ENCODE peak calls at places on chromosomes 6 and 20, in four cellular contexts. O is ELF-1, S is NCI-H1694 treated with DMSO at 0.1 percent for 48 hours, Q is uterus. F is an unnamed sample.

GRCh38 chr6:83169511-83169910 is 23.6 kb downstream of the PGM3 start:
- DNase-seq in O (no peak), S (no peak), Q (no peak), F (no peak)

GRCh38 chr20:63466861-63467260 is 5.6 kb downstream of the KCNQ2 start:
- DNase-seq in O (no peak), S (no peak), Q (no peak), F (no peak)

GRCh38 chr6:18412073-18412472 is 24.9 kb downstream of the RNF144B start:
- DNase-seq in O (no peak), S (no peak), Q (no peak), F (no peak)

GRCh38 chr20:58970146-58970545 is 10.9 kb upstream of the NELFCD start:
- DNase-seq in O (no peak), S (no peak), Q (no peak), F (no peak)

GRCh38 chr20:14573676-14574075 is 236.3 kb upstream of the FLRT3 start:
- DNase-seq in O (no peak), S (no peak), Q (no peak), F (no peak)

GRCh38 chr20:56249244-56249955 is 868 bp downstream of the MC3R start:
- DNase-seq in O (peak; percentile 60), S (no peak), Q (no peak), F (peak; percentile 41)

GRCh38 chr6:3176562-3177355 is 19.4 kb upstream of the TUBB2A start:
- DNase-seq in O (peak; percentile 75), S (no peak), Q (peak; percentile 38), F (peak; percentile 90)

GRCh38 chr20:51434556-51435256 is 107.8 kb downstream of the NFATC2 start:
- DNase-seq in O (no peak), S (no peak), Q (no peak), F (peak; percentile 96)

GRCh38 chr20:2520617-2521016 is 11.9 kb upstream of the ZNF343 start:
- DNase-seq in O (no peak), S (no peak), Q (no peak), F (no peak)

GRCh38 chr6:20699402-20699801 is 165.1 kb downstream of the CDKAL1 start:
- DNase-seq in O (no peak), S (peak; percentile 86), Q (no peak), F (no peak)

GRCh38 chr6:72553531-72554202 is 68.2 kb upstream of the KCNQ5 start:
- DNase-seq in O (no peak), S (no peak), Q (no peak), F (peak; percentile 97)

GRCh38 chr6:127148511-127148910 is 30.0 kb downstream of the RSPO3 start:
- DNase-seq in O (no peak), S (no peak), Q (no peak), F (no peak)

GRCh38 chr6:38239719-38240451 is 399.8 kb downstream of the BTBD9 start:
- DNase-seq in O (no peak), S (no peak), Q (no peak), F (peak; percentile 68)

GRCh38 chr20:44547419-44547818 is 25.5 kb upstream of the SERINC3 start:
- DNase-seq in O (no peak), S (no peak), Q (no peak), F (no peak)

GRCh38 chr6:168274046-168274952 is 45.3 kb downstream of the DACT2 start:
- DNase-seq in O (no peak), S (no peak), Q (no peak), F (no peak)

GRCh38 chr6:36912583-36912982 is 26.8 kb downstream of the C6orf89 start:
- DNase-seq in O (no peak), S (no peak), Q (no peak), F (peak; percentile 94)

GRCh38 chr6:128725271-128726233 is 157.4 kb upstream of the LAMA2 start:
- DNase-seq in O (no peak), S (no peak), Q (peak; percentile 18), F (peak; percentile 66)

GRCh38 chr20:15320941-15321340 is 983.5 kb upstream of the FLRT3 start:
- DNase-seq in O (no peak), S (no peak), Q (no peak), F (no peak)